ENCODE peak calls at places on chromosomes 11 and 22, in seven cellular contexts. Y is NCI-H2171, E is Kasumi-1, G is suprapubic skin, Z is NCI-H187, V is substantia nigra, A is RWPE1. I is an unnamed sample.

GRCh38 chr11:111265421-111265820 is 19.9 kb downstream of the POU2AF2 start:
- DNase-seq in A (no peak), Y (peak; percentile 78), Z (no peak), G (no peak), V (no peak), E (no peak), I (no peak)

GRCh38 chr11:2342981-2343380 is 34.1 kb upstream of the CD81 start:
- DNase-seq in E (no peak), Z (no peak), Y (no peak), G (no peak), A (no peak), V (no peak), I (no peak)

GRCh38 chr11:46388619-46389449 is 2.7 kb downstream of the CHRM4 start:
- DNase-seq in Z (no peak), G (no peak), V (no peak), A (no peak), Y (no peak), E (peak; percentile 17), I (no peak)

GRCh38 chr11:13461291-13461690 is 1.7 kb downstream of the BTBD10 start:
- DNase-seq in Y (no peak), Z (no peak), G (no peak), E (no peak), A (no peak), V (no peak), I (no peak)

GRCh38 chr22:36660931-36661330 is 42.6 kb downstream of the CACNG2 start:
- DNase-seq in V (no peak), G (no peak), Y (no peak), A (no peak), E (no peak), Z (no peak), I (no peak)

GRCh38 chr11:83185767-83186166 is 7.7 kb upstream of the ANKRD42 start:
- DNase-seq in A (no peak), E (no peak), V (no peak), Y (no peak), G (no peak), Z (no peak), I (no peak)

GRCh38 chr11:89220684-89221339 is 43.1 kb downstream of the TYR start:
- DNase-seq in V (no peak), Y (no peak), Z (no peak), G (no peak), A (no peak), E (no peak), I (no peak)

GRCh38 chr11:31477528-31478255 is 31.7 kb downstream of the IMMP1L start:
- DNase-seq in Y (no peak), A (no peak), G (no peak), E (no peak), Z (no peak), V (no peak), I (no peak)

GRCh38 chr11:75482931-75483469 is 42.7 kb downstream of the GDPD5 start:
- DNase-seq in G (no peak), Z (no peak), Y (no peak), E (no peak), V (no peak), A (no peak), I (no peak)

GRCh38 chr22:34000879-34001526 is 80.7 kb upstream of the LARGE1 start:
- DNase-seq in A (no peak), G (no peak), V (no peak), E (no peak), Z (no peak), Y (no peak), I (no peak)

GRCh38 chr11:2115308-2115707 is 23.9 kb downstream of the IGF2 start:
- DNase-seq in Z (no peak), E (no peak), G (no peak), Y (no peak), A (no peak), V (no peak), I (no peak)

GRCh38 chr22:22574361-22574760 is 15.3 kb upstream of the PRAME start:
- DNase-seq in E (no peak), Z (no peak), G (no peak), A (no peak), Y (no peak), V (no peak), I (no peak)

GRCh38 chr11:102487214-102487613 is 34.6 kb upstream of the TMEM123 start:
- DNase-seq in V (no peak), A (no peak), E (no peak), Z (no peak), G (no peak), Y (no peak), I (no peak)

GRCh38 chr11:34327804-34328631 is 29.8 kb downstream of the ABTB2 start:
- DNase-seq in E (no peak), Y (peak; percentile 19), G (no peak), Z (no peak), A (no peak), V (peak; percentile 34), I (no peak)

GRCh38 chr22:24481641-24482040 is 13.5 kb upstream of the UPB1 start:
- DNase-seq in A (no peak), G (no peak), Y (no peak), V (no peak), E (no peak), Z (no peak), I (no peak)

GRCh38 chr22:36493690-36494110 is 12.3 kb upstream of the TXN2 start:
- DNase-seq in Z (no peak), A (no peak), Y (no peak), V (no peak), G (no peak), E (peak; percentile 97), I (no peak)

GRCh38 chr11:70470127-70470526 is 71.8 kb downstream of the CTTN start:
- DNase-seq in A (no peak), G (no peak), V (no peak), E (peak; percentile 39), Y (peak; percentile 43), Z (no peak), I (no peak)

I was measured in HTR-8/SVneo.